ENCODE peak calls at places on chromosomes 13 and 19, in six cellular contexts. D is MM.1S, U is progenitor cell of endocrine pancreas, R is HFF-Myc, V is IMR-90, E is NB4. B is an unnamed sample.

GRCh38 chr13:112756511-112756966 is 66.7 kb downstream of the ATP11A start:
- DNase-seq in D (no peak), R (no peak), E (no peak), V (no peak), U (no peak), B (no peak)

GRCh38 chr19:15293751-15294505 is 38.4 kb downstream of the BRD4 start:
- DNase-seq in R (peak), V (peak), D (peak), U (no peak), E (no peak), B (no peak)

GRCh38 chr19:36009220-36009619 is 607 bp upstream of the SYNE4 start:
- DNase-seq in V (peak), D (peak), R (no peak), E (peak), U (peak), B (peak)

GRCh38 chr13:110426745-110427144 is 119.7 kb downstream of the COL4A2 start:
- DNase-seq in U (no peak), V (no peak), E (no peak), D (no peak), R (no peak), B (no peak)

GRCh38 chr13:90867336-90867683 is 480.2 kb upstream of the MIR17HG start:
- DNase-seq in E (peak), R (peak), D (peak), V (peak), U (peak), B (no peak)

GRCh38 chr13:99600318-99600717 is 99.0 kb downstream of the TM9SF2 start:
- DNase-seq in R (no peak), D (no peak), V (no peak), E (peak), U (no peak), B (no peak)

GRCh38 chr13:72983085-72983768 is 75.6 kb upstream of the KLF5 start:
- DNase-seq in D (no peak), V (peak), U (no peak), E (peak), R (no peak), B (no peak)

GRCh38 chr19:31535691-31536460 is 186.6 kb upstream of the TSHZ3 start:
- DNase-seq in D (no peak), U (no peak), E (no peak), R (no peak), V (no peak), B (no peak)

GRCh38 chr13:45086484-45086883 is 33.8 kb upstream of the GTF2F2 start:
- DNase-seq in U (no peak), E (no peak), R (peak), V (peak), D (no peak), B (no peak)

GRCh38 chr19:8233370-8233769 is 24.2 kb downstream of the CERS4 start:
- DNase-seq in R (no peak), E (no peak), V (peak), U (no peak), D (no peak), B (no peak)

GRCh38 chr13:107767119-107767518 is 448.2 kb downstream of the LIG4 start:
- DNase-seq in E (no peak), D (no peak), V (no peak), R (no peak), U (no peak), B (no peak)

GRCh38 chr13:34967851-34968562 is 25.9 kb downstream of the NBEA start:
- DNase-seq in R (no peak), U (no peak), V (no peak), D (no peak), E (no peak), B (no peak)

GRCh38 chr19:17576758-17577532 is 21.5 kb downstream of the COLGALT1 start:
- DNase-seq in U (peak), V (no peak), R (no peak), E (peak), D (no peak), B (no peak)

GRCh38 chr13:43300817-43301216 is 277.4 kb downstream of the DNAJC15 start:
- DNase-seq in E (no peak), D (no peak), V (peak), U (no peak), R (peak), B (no peak)

GRCh38 chr19:11382898-11383705 is 1.0 kb downstream of the EPOR start:
- DNase-seq in E (peak), R (no peak), V (no peak), D (no peak), U (peak), B (peak)

GRCh38 chr19:7738023-7738422 is 6.1 kb upstream of the CLEC4G start:
- DNase-seq in D (no peak), U (no peak), E (no peak), V (no peak), R (no peak), B (no peak)

GRCh38 chr19:34649886-34650543 is 26.9 kb downstream of the SCGB2B2 start:
- DNase-seq in D (no peak), U (no peak), E (no peak), R (no peak), V (no peak), B (no peak)

GRCh38 chr13:23870356-23871146 is 18.6 kb downstream of the MIPEP start:
- DNase-seq in V (no peak), R (no peak), E (no peak), U (no peak), D (no peak), B (no peak)

GRCh38 chr13:35630551-35631275 is 154.2 kb upstream of the MAB21L1 start:
- DNase-seq in U (no peak), V (peak), D (peak), E (peak), R (peak), B (no peak)

GRCh38 chr13:70034280-70034679 is 73.3 kb upstream of the ATXN8OS start:
- DNase-seq in V (no peak), R (no peak), E (no peak), D (no peak), U (no peak), B (no peak)

GRCh38 chr13:37656247-37656940 is 57.8 kb upstream of the POSTN start:
- DNase-seq in U (no peak), E (no peak), V (peak), R (peak), D (no peak), B (no peak)

GRCh38 chr19:49437231-49437630 is 4.1 kb downstream of the SLC17A7 start:
- DNase-seq in E (no peak), R (no peak), V (no peak), U (no peak), D (no peak), B (no peak)

GRCh38 chr13:86383151-86383550 is 583.9 kb upstream of the SLITRK6 start:
- DNase-seq in R (no peak), U (no peak), E (no peak), D (no peak), V (no peak), B (no peak)

GRCh38 chr13:92137519-92137918 is 739.1 kb downstream of the GPC5 start:
- DNase-seq in D (no peak), E (peak), U (no peak), V (no peak), R (no peak), B (no peak)

GRCh38 chr13:19150712-19151228 is 30.9 kb downstream of the TUBA3C start:
- DNase-seq in V (no peak), E (no peak), U (no peak), R (no peak), D (no peak), B (no peak)

GRCh38 chr19:2969104-2969504 is 8.3 kb upstream of the TLE6 start:
- DNase-seq in D (no peak), E (no peak), R (no peak), U (peak), V (no peak), B (no peak)

GRCh38 chr19:51327066-51327985 is 14.6 kb downstream of the VSIG10L start:
- DNase-seq in V (peak), E (peak), D (no peak), R (no peak), U (no peak), B (no peak)

GRCh38 chr13:28324181-28324789 is 170.6 kb downstream of the FLT1 start:
- DNase-seq in V (peak), U (peak), R (no peak), E (peak), D (peak), B (peak)

GRCh38 chr13:98350746-98351330 is 173.8 kb upstream of the RNF113B start:
- DNase-seq in E (no peak), D (no peak), V (no peak), R (no peak), U (no peak), B (no peak)

GRCh38 chr13:49627831-49628652 is at the start of gene ARL11:
- DNase-seq in U (no peak), R (no peak), E (peak), D (peak), V (no peak), B (peak)

GRCh38 chr13:21118180-21118579 is 56.8 kb upstream of the LATS2 start:
- DNase-seq in U (no peak), V (no peak), R (no peak), E (no peak), D (no peak), B (no peak)

GRCh38 chr19:1861599-1862031 is 1.8 kb downstream of the KLF16 start:
- DNase-seq in R (no peak), D (no peak), V (no peak), E (no peak), U (no peak), B (no peak)

GRCh38 chr19:6312018-6312417 is 21.4 kb downstream of the ACER1 start:
- DNase-seq in R (no peak), D (no peak), U (no peak), E (no peak), V (no peak), B (no peak)

GRCh38 chr13:44498969-44499368 is 77.2 kb downstream of the TSC22D1 start:
- DNase-seq in R (no peak), U (no peak), E (no peak), V (no peak), D (no peak), B (no peak)

GRCh38 chr19:41903161-41903953 is 20.4 kb downstream of the ARHGEF1 start:
- DNase-seq in V (no peak), R (no peak), U (no peak), D (no peak), E (no peak), B (no peak)

GRCh38 chr19:46372901-46373572 is 26.1 kb downstream of the PPP5C start:
- DNase-seq in R (no peak), U (no peak), D (no peak), V (no peak), E (peak), B (no peak)

GRCh38 chr13:112806761-112807652 is 117.2 kb downstream of the ATP11A start:
- DNase-seq in D (no peak), E (no peak), R (no peak), V (peak), U (no peak), B (no peak)

GRCh38 chr19:29831041-29831548 is 19.3 kb downstream of the CCNE1 start:
- DNase-seq in R (no peak), U (no peak), E (no peak), D (no peak), V (no peak), B (no peak)

GRCh38 chr19:16078311-16078758 is 2.0 kb downstream of the TPM4 start:
- DNase-seq in E (peak), U (no peak), D (peak), R (peak), V (peak), B (no peak)

GRCh38 chr13:53272873-53273272 is 244.3 kb downstream of the OLFM4 start:
- DNase-seq in U (no peak), E (no peak), V (no peak), R (no peak), D (no peak), B (no peak)
- TF ChIP-seq CTCF in U (no peak), E (no peak), V (no peak), R (no peak), D (no peak), B (no peak)

GRCh38 chr19:4140237-4140711 is 13.2 kb upstream of the CREB3L3 start:
- DNase-seq in V (peak), U (no peak), D (peak), R (no peak), E (peak), B (peak)
- TF ChIP-seq CTCF in V (peak), U (peak), D (peak), R (peak), E (peak), B (no peak)

GRCh38 chr19:19552811-19553210 is 14.7 kb downstream of the CILP2 start:
- DNase-seq in U (no peak), D (peak), E (peak), R (no peak), V (no peak), B (no peak)
- TF ChIP-seq CTCF in U (peak), D (peak), E (peak), R (peak), V (peak), B (no peak)

DNA sequence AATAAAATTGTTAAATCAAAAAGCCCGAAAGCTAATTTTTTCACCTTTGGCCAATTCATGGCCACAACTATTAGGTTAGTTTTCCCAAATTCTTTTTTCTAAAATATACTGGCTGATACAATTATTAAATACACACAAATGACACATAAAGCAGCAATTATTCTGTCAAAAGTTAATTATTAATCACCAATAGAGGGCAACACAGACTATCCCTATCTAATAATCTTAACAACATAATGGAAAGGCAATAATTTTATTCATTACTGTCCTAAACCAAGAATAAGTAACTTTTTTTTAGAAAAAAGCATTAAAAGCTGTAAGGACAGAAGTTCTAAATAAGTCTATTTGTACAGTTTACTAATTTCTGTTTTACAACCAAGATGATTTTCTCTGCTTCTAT is 51.7 kb downstream of the KATNAL1 start:
- DNase-seq in D (no peak), E (no peak), R (no peak), V (no peak), U (no peak), B (no peak)
- TF ChIP-seq CTCF in D (peak), E (no peak), R (no peak), V (peak), U (no peak), B (no peak)

DNA sequence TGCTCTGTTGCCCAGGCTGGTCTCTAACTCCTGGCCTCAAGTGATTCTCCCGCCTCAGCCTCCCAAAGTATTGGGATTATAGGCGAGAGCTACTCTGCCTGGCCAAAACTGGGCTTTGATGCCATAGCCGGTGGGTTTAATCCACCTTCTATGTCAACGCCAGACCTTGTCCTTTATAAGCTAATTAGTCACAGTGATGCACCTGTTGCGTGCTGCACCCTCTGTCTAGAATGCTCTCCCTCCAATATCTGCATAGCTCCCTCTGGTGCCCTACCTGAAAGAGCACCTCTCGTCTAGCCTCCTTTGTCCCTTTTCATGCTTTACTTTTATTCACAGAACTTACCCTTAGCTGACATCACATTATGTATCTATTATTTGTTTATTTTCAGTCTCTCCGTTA is 148.2 kb downstream of the USP12 start:
- DNase-seq in U (no peak), E (no peak), V (no peak), R (no peak), D (no peak), B (no peak)
- TF ChIP-seq CTCF in U (no peak), E (no peak), V (no peak), R (no peak), D (no peak), B (no peak)

GRCh38 chr19:43719918-43720317 is 4.0 kb downstream of the IRGC start:
- DNase-seq in R (no peak), E (no peak), U (no peak), D (no peak), V (no peak), B (no peak)
- TF ChIP-seq CTCF in R (no peak), E (no peak), U (no peak), D (no peak), V (no peak), B (no peak)

B was measured in activated B cell treated with CpG ODN at 0.5 μM for 24 hours.